ENCODE peak calls at places on chromosomes 1 and 21, in six cellular contexts. I is heart right ventricle, A is right cardiac atrium, E is tibial artery, X is uterus, W is transverse colon. G is an unnamed sample.
A peak's percentile ranks its signal among the peaks of the same experiment; 100 is the strongest.

GRCh38 chr21:30408782-30409494 is 13.1 kb downstream of the KRTAP13-1 start:
- DNase-seq in X (no peak), I (peak; percentile 17), A (peak; percentile 46), E (no peak), W (peak; percentile 54), G (no peak)

GRCh38 chr1:65278344-65279091 is 30.8 kb upstream of the DNAJC6 start:
- DNase-seq in W (no peak), I (no peak), E (no peak), A (no peak), X (no peak), G (no peak)

GRCh38 chr1:219460561-219461511 is 152.1 kb downstream of the ZC3H11B start:
- DNase-seq in A (no peak), W (no peak), I (no peak), X (no peak), E (no peak), G (no peak)

GRCh38 chr1:215526147-215526845 is 40.8 kb upstream of the KCTD3 start:
- DNase-seq in A (no peak), I (no peak), E (no peak), X (no peak), W (no peak), G (no peak)

GRCh38 chr1:67559222-67559700 is 125.7 kb upstream of the GADD45A start:
- DNase-seq in E (peak; percentile 74), W (no peak), I (peak; percentile 36), X (peak; percentile 77), A (peak; percentile 86), G (peak; percentile 50)

GRCh38 chr21:28442624-28443023 is 550.1 kb downstream of the LTN1 start:
- DNase-seq in X (no peak), E (no peak), A (no peak), I (no peak), W (no peak), G (no peak)

GRCh38 chr1:21241761-21242581 is 48.3 kb downstream of the ECE1 start:
- DNase-seq in A (peak; percentile 11), I (no peak), E (no peak), W (no peak), X (no peak), G (no peak)

GRCh38 chr1:229714964-229715603 is 89.0 kb downstream of the URB2 start:
- DNase-seq in X (no peak), A (no peak), I (no peak), E (no peak), W (peak; percentile 48), G (no peak)

GRCh38 chr1:88800382-88801051 is 90.8 kb downstream of the GTF2B start:
- DNase-seq in I (no peak), W (no peak), A (no peak), E (no peak), X (no peak), G (no peak)

GRCh38 chr1:33339413-33339812 is 18.5 kb upstream of the A3GALT2 start:
- DNase-seq in E (peak; percentile 67), A (no peak), X (no peak), I (no peak), W (no peak), G (no peak)

GRCh38 chr1:67609942-67610341 is 75.1 kb upstream of the GADD45A start:
- DNase-seq in E (no peak), W (no peak), I (no peak), X (no peak), A (no peak), G (no peak)

GRCh38 chr1:186605762-186606350 is 74.4 kb downstream of the PTGS2 start:
- DNase-seq in W (peak; percentile 30), A (peak; percentile 50), E (peak; percentile 32), X (no peak), I (no peak), G (no peak)

GRCh38 chr1:200302192-200302892 is 107.5 kb downstream of the ZNF281 start:
- DNase-seq in A (no peak), I (peak; percentile 13), E (no peak), W (peak; percentile 51), X (no peak), G (no peak)

GRCh38 chr1:203932559-203932958 is 71.2 kb downstream of the SNRPE start:
- DNase-seq in W (no peak), X (no peak), I (no peak), A (no peak), E (no peak), G (no peak)

GRCh38 chr1:58933599-58933926 is 149.7 kb upstream of the JUN start:
- DNase-seq in E (no peak), X (no peak), A (no peak), W (no peak), I (no peak), G (no peak)

GRCh38 chr1:90204036-90204594 is 209.2 kb downstream of the ZNF326 start:
- DNase-seq in E (no peak), W (no peak), X (no peak), I (no peak), A (no peak), G (no peak)

DNA sequence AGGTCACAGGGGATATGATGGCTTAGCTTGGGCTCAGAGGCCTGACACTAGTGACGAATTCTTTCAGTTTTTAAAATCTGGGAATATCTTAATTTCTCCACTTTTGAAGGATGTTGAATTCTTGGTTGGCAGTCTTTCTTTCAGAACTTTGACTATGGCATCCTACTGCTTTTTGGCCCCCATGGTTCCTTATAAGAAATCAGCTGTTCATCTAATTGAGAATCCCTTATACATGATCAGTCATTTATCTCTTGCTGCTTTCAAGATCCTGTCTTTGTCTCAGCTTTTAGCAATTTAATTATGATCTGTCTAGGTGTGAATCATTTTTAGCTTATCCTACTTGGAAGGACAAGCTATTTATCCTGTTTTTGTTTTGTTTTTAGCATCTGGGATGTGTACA is 31.2 kb upstream of the F3 start:
- DNase-seq in I (no peak), W (no peak), E (no peak), A (no peak), X (no peak), G (no peak)
- H3K9me3 ChIP-seq in I (peaks cover 20% of the 10 kb centered on the region), W (peaks cover 14% of the 10 kb centered on the region), E (no peaks in the 10 kb centered on the region), A (peaks cover 2% of the 10 kb centered on the region), X (no peaks in the 10 kb centered on the region), G (peaks cover 38% of the 10 kb centered on the region)

GRCh38 chr1:45244660-45245059 is 38.3 kb upstream of the ZSWIM5 start:
- DNase-seq in X (no peak), E (no peak), I (no peak), A (no peak), W (no peak), G (no peak)

GRCh38 chr1:45238846-45239245 is 32.4 kb upstream of the ZSWIM5 start:
- DNase-seq in W (no peak), X (no peak), I (no peak), E (no peak), A (no peak), G (no peak)

GRCh38 chr1:45246760-45247159 is 40.4 kb upstream of the ZSWIM5 start:
- DNase-seq in E (no peak), X (no peak), A (no peak), I (no peak), W (no peak), G (no peak)

GRCh38 chr1:45243476-45244343 is 37.3 kb upstream of the ZSWIM5 start:
- DNase-seq in W (no peak), X (no peak), A (no peak), I (no peak), E (no peak), G (no peak)
- H3K9me3 ChIP-seq in W (no peaks in the 10 kb centered on the region), X (no peaks in the 10 kb centered on the region), A (no peaks in the 10 kb centered on the region), I (no peaks in the 10 kb centered on the region), E (no peaks in the 10 kb centered on the region), G (peaks cover 17% of the 10 kb centered on the region)

GRCh38 chr1:3007298-3008147 is 13.7 kb upstream of the ACTRT2 start:
- DNase-seq in W (no peak), A (no peak), I (no peak), X (no peak), E (peak; percentile 0), G (no peak)
- H3K9me3 ChIP-seq in W (peaks cover 11% of the 10 kb centered on the region), A (peaks cover 7% of the 10 kb centered on the region), I (peaks cover 4% of the 10 kb centered on the region), X (peaks cover 6% of the 10 kb centered on the region), E (peaks cover 12% of the 10 kb centered on the region), G (peaks cover 26% of the 10 kb centered on the region)

GRCh38 chr1:248000169-248000568 is 13.3 kb upstream of the OR2L5 start:
- DNase-seq in I (no peak), X (no peak), E (no peak), W (no peak), A (no peak), G (no peak)
- H3K9me3 ChIP-seq in I (no peaks in the 10 kb centered on the region), X (no peaks in the 10 kb centered on the region), E (no peaks in the 10 kb centered on the region), W (peaks cover 5% of the 10 kb centered on the region), A (no peaks in the 10 kb centered on the region), G (peaks cover 3% of the 10 kb centered on the region)

DNA sequence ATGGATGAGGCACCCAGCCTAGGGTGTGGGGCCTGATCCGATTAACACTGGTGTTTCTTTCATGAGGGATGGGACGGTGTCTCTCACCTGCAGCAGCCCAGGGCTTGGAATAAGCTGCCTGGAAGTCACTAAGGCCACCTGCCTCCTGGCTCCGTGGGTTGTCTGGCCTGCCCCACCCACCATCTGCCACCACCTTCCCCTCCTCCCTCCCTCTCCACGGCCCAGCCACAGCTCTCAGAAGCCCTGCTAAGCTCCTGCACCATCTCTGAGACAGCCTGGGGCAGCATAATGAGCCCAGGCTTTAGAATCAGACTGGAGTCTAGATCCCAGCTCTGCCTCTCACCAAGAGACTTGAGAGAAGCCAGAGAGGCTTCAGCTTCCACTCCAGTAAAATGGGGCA is 23.8 kb upstream of the C1QA start:
- DNase-seq in E (no peak), W (no peak), A (no peak), I (no peak), X (no peak), G (no peak)
- H3K9me3 ChIP-seq in E (no peaks in the 10 kb centered on the region), W (no peaks in the 10 kb centered on the region), A (no peaks in the 10 kb centered on the region), I (no peaks in the 10 kb centered on the region), X (no peaks in the 10 kb centered on the region), G (no peaks in the 10 kb centered on the region)

DNA sequence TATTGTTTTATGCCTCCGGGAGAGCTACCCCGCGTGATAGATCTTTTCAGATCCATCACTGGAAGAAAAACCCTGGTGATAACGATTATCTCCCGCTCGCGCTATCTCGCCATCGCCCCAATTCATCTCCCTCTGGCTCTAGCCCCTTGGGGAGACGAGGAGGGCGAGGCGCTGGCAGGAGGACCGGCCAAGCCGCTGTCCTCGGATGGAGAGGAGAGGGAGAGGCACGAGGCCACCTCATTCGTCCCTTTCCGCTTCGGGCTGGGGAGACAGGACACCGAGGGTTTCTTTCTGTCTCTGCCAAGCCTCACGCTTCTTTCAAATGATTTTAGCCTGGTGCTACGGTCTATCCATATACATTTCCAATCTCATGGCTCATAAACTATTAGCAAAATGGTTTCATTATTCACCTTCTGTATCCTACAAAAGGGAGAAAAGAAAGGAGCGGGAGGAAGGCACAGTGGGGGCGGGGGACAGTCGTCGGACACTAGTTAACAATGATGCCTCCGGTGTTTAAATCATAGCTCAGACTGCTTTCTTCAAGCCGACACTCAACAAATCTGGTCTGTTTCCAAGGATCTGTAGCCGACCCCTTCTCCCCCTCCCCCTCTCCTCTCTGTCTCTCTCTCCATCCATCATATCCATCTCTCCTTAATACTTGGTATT is 415.1 kb upstream of the ESRRG start:
- DNase-seq in X (no peak), I (no peak), W (no peak), A (no peak), E (no peak), G (no peak)
- H3K9me3 ChIP-seq in X (no peaks in the 10 kb centered on the region), I (no peaks in the 10 kb centered on the region), W (no peaks in the 10 kb centered on the region), A (no peaks in the 10 kb centered on the region), E (no peaks in the 10 kb centered on the region), G (no peaks in the 10 kb centered on the region)